ENCODE peak calls at places on chromosomes 5 and 9, in nine cellular contexts. One of them, this sample, is unnamed.

GRCh38 chr9:5791870-5792269 is 41.0 kb downstream of the ERMP1 start:
- DNase-seq in stomach: no peak
- DNase-seq in CD4-positive, alpha-beta T cell: no peak
- DNase-seq in H9: no peak
- DNase-seq in brain microvascular endothelial cell: no peak
- DNase-seq in IMR-90: no peak
- DNase-seq in epithelial cell of proximal tubule: no peak
- DNase-seq in choroid plexus epithelial cell: no peak
- DNase-seq in RWPE1: no peak
- DNase-seq in this sample: no peak

GRCh38 chr5:83586874-83587776 is 115.6 kb downstream of the VCAN start:
- DNase-seq in RWPE1: no peak
- DNase-seq in stomach: no peak
- DNase-seq in epithelial cell of proximal tubule: no peak
- DNase-seq in choroid plexus epithelial cell: peak
- DNase-seq in brain microvascular endothelial cell: no peak
- DNase-seq in H9: no peak
- DNase-seq in IMR-90: peak
- DNase-seq in CD4-positive, alpha-beta T cell: no peak
- DNase-seq in this sample: no peak

GRCh38 chr9:114906922-114907571 is 23.3 kb downstream of the TNFSF8 start:
- DNase-seq in epithelial cell of proximal tubule: no peak
- DNase-seq in stomach: no peak
- DNase-seq in IMR-90: peak
- DNase-seq in H9: peak
- DNase-seq in brain microvascular endothelial cell: no peak
- DNase-seq in RWPE1: peak
- DNase-seq in choroid plexus epithelial cell: peak
- DNase-seq in CD4-positive, alpha-beta T cell: no peak
- DNase-seq in this sample: no peak

GRCh38 chr9:73237140-73237539 is 85.5 kb downstream of the ANXA1 start:
- DNase-seq in choroid plexus epithelial cell: no peak
- DNase-seq in RWPE1: no peak
- DNase-seq in CD4-positive, alpha-beta T cell: no peak
- DNase-seq in stomach: no peak
- DNase-seq in IMR-90: no peak
- DNase-seq in H9: no peak
- DNase-seq in brain microvascular endothelial cell: no peak
- DNase-seq in epithelial cell of proximal tubule: no peak
- DNase-seq in this sample: no peak

GRCh38 chr9:112854657-112855056 is 36.0 kb downstream of the SLC46A2 start:
- DNase-seq in RWPE1: no peak
- DNase-seq in epithelial cell of proximal tubule: no peak
- DNase-seq in stomach: no peak
- DNase-seq in choroid plexus epithelial cell: no peak
- DNase-seq in IMR-90: no peak
- DNase-seq in CD4-positive, alpha-beta T cell: no peak
- DNase-seq in brain microvascular endothelial cell: no peak
- DNase-seq in H9: no peak
- DNase-seq in this sample: no peak

GRCh38 chr9:38432922-38433510 is 8.8 kb upstream of the IGFBPL1 start:
- DNase-seq in RWPE1: peak
- DNase-seq in epithelial cell of proximal tubule: no peak
- DNase-seq in H9: no peak
- DNase-seq in brain microvascular endothelial cell: no peak
- DNase-seq in CD4-positive, alpha-beta T cell: no peak
- DNase-seq in stomach: no peak
- DNase-seq in IMR-90: peak
- DNase-seq in choroid plexus epithelial cell: peak
- DNase-seq in this sample: no peak

GRCh38 chr5:54944364-54944763 is 41.0 kb downstream of the ESM1 start:
- DNase-seq in RWPE1: peak
- DNase-seq in H9: no peak
- DNase-seq in choroid plexus epithelial cell: peak
- DNase-seq in epithelial cell of proximal tubule: no peak
- DNase-seq in brain microvascular endothelial cell: peak
- DNase-seq in IMR-90: peak
- DNase-seq in stomach: no peak
- DNase-seq in CD4-positive, alpha-beta T cell: peak
- DNase-seq in this sample: no peak

GRCh38 chr9:14271078-14271673 is 42.8 kb downstream of the NFIB start:
- DNase-seq in RWPE1: peak
- DNase-seq in IMR-90: peak
- DNase-seq in choroid plexus epithelial cell: peak
- DNase-seq in stomach: peak
- DNase-seq in epithelial cell of proximal tubule: no peak
- DNase-seq in CD4-positive, alpha-beta T cell: no peak
- DNase-seq in brain microvascular endothelial cell: peak
- DNase-seq in H9: peak
- DNase-seq in this sample: no peak

GRCh38 chr9:77013186-77013931 is 6.1 kb upstream of the FOXB2 start:
- DNase-seq in stomach: no peak
- DNase-seq in choroid plexus epithelial cell: no peak
- DNase-seq in IMR-90: no peak
- DNase-seq in epithelial cell of proximal tubule: no peak
- DNase-seq in RWPE1: no peak
- DNase-seq in H9: no peak
- DNase-seq in brain microvascular endothelial cell: no peak
- DNase-seq in CD4-positive, alpha-beta T cell: no peak
- DNase-seq in this sample: no peak

GRCh38 chr9:77010527-77010926 is 8.9 kb upstream of the FOXB2 start:
- DNase-seq in epithelial cell of proximal tubule: no peak
- DNase-seq in H9: no peak
- DNase-seq in stomach: no peak
- DNase-seq in IMR-90: no peak
- DNase-seq in CD4-positive, alpha-beta T cell: no peak
- DNase-seq in brain microvascular endothelial cell: no peak
- DNase-seq in choroid plexus epithelial cell: no peak
- DNase-seq in RWPE1: no peak
- DNase-seq in this sample: no peak

GRCh38 chr9:77014597-77015263 is 4.7 kb upstream of the FOXB2 start:
- DNase-seq in RWPE1: no peak
- DNase-seq in choroid plexus epithelial cell: no peak
- DNase-seq in epithelial cell of proximal tubule: no peak
- DNase-seq in H9: peak
- DNase-seq in stomach: no peak
- DNase-seq in brain microvascular endothelial cell: no peak
- DNase-seq in IMR-90: no peak
- DNase-seq in CD4-positive, alpha-beta T cell: no peak
- DNase-seq in this sample: no peak

GRCh38 chr9:77013932-77014596 is 5.4 kb upstream of the FOXB2 start:
- DNase-seq in brain microvascular endothelial cell: no peak
- DNase-seq in RWPE1: no peak
- DNase-seq in stomach: no peak
- DNase-seq in CD4-positive, alpha-beta T cell: no peak
- DNase-seq in IMR-90: no peak
- DNase-seq in choroid plexus epithelial cell: no peak
- DNase-seq in H9: peak
- DNase-seq in epithelial cell of proximal tubule: no peak
- DNase-seq in this sample: no peak

GRCh38 chr9:77011973-77012817 is 7.3 kb upstream of the FOXB2 start:
- DNase-seq in RWPE1: no peak
- DNase-seq in choroid plexus epithelial cell: peak
- DNase-seq in brain microvascular endothelial cell: peak
- DNase-seq in epithelial cell of proximal tubule: no peak
- DNase-seq in H9: peak
- DNase-seq in stomach: peak
- DNase-seq in IMR-90: peak
- DNase-seq in CD4-positive, alpha-beta T cell: peak
- DNase-seq in this sample: no peak
- TF ChIP-seq CTCF in RWPE1: peak
- TF ChIP-seq CTCF in choroid plexus epithelial cell: peak
- TF ChIP-seq CTCF in brain microvascular endothelial cell: peak
- TF ChIP-seq CTCF in epithelial cell of proximal tubule: peak
- TF ChIP-seq CTCF in H9: peak
- TF ChIP-seq CTCF in stomach: no peak
- TF ChIP-seq CTCF in IMR-90: peak
- TF ChIP-seq CTCF in CD4-positive, alpha-beta T cell: peak
- TF ChIP-seq CTCF in this sample: peak

DNA sequence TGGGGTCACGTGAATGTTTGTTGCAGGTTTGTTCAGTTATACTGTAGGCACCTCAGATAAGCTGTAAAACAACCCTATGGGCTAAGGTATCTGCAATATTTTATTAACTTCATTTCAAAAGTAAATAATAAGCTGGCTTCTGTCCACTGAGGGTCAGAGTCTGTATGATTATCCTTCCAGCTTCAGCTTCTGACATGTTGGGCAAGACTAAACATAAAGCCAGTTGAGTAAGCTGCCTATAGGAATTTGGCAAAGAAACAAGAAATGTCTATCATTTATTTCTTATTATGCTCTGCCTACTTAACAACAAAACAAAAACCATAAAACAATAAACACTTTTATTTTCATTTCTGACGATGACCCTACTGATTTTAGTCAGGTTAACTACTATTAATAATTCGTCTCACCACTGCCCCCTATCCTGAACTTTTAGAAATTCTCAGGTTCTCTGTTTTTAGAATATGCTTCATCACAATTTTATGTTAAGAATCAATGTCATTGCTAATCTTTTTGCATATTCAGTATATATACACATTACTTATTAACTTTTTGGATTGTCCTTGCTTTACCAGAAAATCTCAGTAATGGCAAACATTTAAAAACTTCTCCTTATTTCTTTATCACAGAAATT is 413.5 kb upstream of the ADAMTSL1 start:
- DNase-seq in choroid plexus epithelial cell: no peak
- DNase-seq in stomach: no peak
- DNase-seq in CD4-positive, alpha-beta T cell: no peak
- DNase-seq in brain microvascular endothelial cell: no peak
- DNase-seq in epithelial cell of proximal tubule: no peak
- DNase-seq in RWPE1: peak
- DNase-seq in H9: no peak
- DNase-seq in IMR-90: no peak
- DNase-seq in this sample: no peak
- TF ChIP-seq CTCF in choroid plexus epithelial cell: no peak
- TF ChIP-seq CTCF in stomach: no peak
- TF ChIP-seq CTCF in CD4-positive, alpha-beta T cell: no peak
- TF ChIP-seq CTCF in brain microvascular endothelial cell: peak
- TF ChIP-seq CTCF in epithelial cell of proximal tubule: peak
- TF ChIP-seq CTCF in RWPE1: peak
- TF ChIP-seq CTCF in H9: peak
- TF ChIP-seq CTCF in IMR-90: peak
- TF ChIP-seq CTCF in this sample: peak

DNA sequence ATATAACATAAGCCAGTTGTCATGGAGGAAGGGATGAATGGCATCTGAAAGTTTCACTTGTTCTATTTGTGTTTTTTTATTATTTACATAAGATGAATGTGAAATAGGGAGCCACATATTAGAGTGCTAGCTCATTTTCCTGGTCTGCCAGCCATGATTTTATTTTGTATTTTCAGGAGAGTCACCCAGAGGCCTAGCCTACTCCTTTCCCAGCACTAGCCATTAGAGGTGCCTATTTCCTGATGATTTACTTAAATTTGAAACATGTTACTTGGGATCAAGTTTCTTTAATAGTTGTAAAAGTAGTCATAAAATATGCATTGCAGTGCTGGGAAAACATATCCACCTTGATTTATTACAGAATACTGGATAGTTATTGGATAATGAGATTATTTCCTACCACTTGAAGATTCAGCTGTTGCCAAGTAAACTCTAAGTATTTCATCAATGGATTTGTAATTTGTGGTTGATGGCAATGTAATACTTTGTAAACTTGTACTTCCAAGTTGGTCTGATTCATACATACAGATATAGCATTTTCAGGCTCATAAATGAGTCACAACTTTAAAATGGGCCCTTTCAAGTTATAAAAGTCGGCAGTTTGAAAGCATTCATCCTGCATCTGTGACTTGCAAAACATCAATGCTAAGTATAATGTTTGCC is 50.8 kb downstream of the KCNN2 start:
- DNase-seq in RWPE1: peak
- DNase-seq in epithelial cell of proximal tubule: no peak
- DNase-seq in stomach: no peak
- DNase-seq in CD4-positive, alpha-beta T cell: no peak
- DNase-seq in choroid plexus epithelial cell: peak
- DNase-seq in IMR-90: peak
- DNase-seq in brain microvascular endothelial cell: no peak
- DNase-seq in H9: no peak
- DNase-seq in this sample: no peak
- TF ChIP-seq CTCF in RWPE1: no peak
- TF ChIP-seq CTCF in epithelial cell of proximal tubule: no peak
- TF ChIP-seq CTCF in stomach: no peak
- TF ChIP-seq CTCF in CD4-positive, alpha-beta T cell: no peak
- TF ChIP-seq CTCF in choroid plexus epithelial cell: no peak
- TF ChIP-seq CTCF in IMR-90: no peak
- TF ChIP-seq CTCF in brain microvascular endothelial cell: no peak
- TF ChIP-seq CTCF in H9: no peak
- TF ChIP-seq CTCF in this sample: no peak

GRCh38 chr5:158720316-158720715 is 379.4 kb downstream of the EBF1 start:
- DNase-seq in RWPE1: no peak
- DNase-seq in H9: no peak
- DNase-seq in brain microvascular endothelial cell: no peak
- DNase-seq in epithelial cell of proximal tubule: no peak
- DNase-seq in IMR-90: no peak
- DNase-seq in choroid plexus epithelial cell: no peak
- DNase-seq in CD4-positive, alpha-beta T cell: no peak
- DNase-seq in stomach: no peak
- DNase-seq in this sample: no peak

GRCh38 chr5:158727771-158728311 is 371.9 kb downstream of the EBF1 start:
- DNase-seq in IMR-90: no peak
- DNase-seq in CD4-positive, alpha-beta T cell: no peak
- DNase-seq in stomach: no peak
- DNase-seq in epithelial cell of proximal tubule: no peak
- DNase-seq in brain microvascular endothelial cell: peak
- DNase-seq in H9: no peak
- DNase-seq in choroid plexus epithelial cell: peak
- DNase-seq in RWPE1: no peak
- DNase-seq in this sample: no peak

GRCh38 chr5:158722940-158723339 is 376.8 kb downstream of the EBF1 start:
- DNase-seq in stomach: no peak
- DNase-seq in RWPE1: no peak
- DNase-seq in IMR-90: no peak
- DNase-seq in choroid plexus epithelial cell: no peak
- DNase-seq in epithelial cell of proximal tubule: no peak
- DNase-seq in CD4-positive, alpha-beta T cell: no peak
- DNase-seq in H9: peak
- DNase-seq in brain microvascular endothelial cell: no peak
- DNase-seq in this sample: no peak

GRCh38 chr5:158727108-158727507 is 372.6 kb downstream of the EBF1 start:
- DNase-seq in brain microvascular endothelial cell: no peak
- DNase-seq in RWPE1: no peak
- DNase-seq in stomach: no peak
- DNase-seq in choroid plexus epithelial cell: peak
- DNase-seq in H9: no peak
- DNase-seq in IMR-90: no peak
- DNase-seq in CD4-positive, alpha-beta T cell: no peak
- DNase-seq in epithelial cell of proximal tubule: no peak
- DNase-seq in this sample: no peak

DNA sequence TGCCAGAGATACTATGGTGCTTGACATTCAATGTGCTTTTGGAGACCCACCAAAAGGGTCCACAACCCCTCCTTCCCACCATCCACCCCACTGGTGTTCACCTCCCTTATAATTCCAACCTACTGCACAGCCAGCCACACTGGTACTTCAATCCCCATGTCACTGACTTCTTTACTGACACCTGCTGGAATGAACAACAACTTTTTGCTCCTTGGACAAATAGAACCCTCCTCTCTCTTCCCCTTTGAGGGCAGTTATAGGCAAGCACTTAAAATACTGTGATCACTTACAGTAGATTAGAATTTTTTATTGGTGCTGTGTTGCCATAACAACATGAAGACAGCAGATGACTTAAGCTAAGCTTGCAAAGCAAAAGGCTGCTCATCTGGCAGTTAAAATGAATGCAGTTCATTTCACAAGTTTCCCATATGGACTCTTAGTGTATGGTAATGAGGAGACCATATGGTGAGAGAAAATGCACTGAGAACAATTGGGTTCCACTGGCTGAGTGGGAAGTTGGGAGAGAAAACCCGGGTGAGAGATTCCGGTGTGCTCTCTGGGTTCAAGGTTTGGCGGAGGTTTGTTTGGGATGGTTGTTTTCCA is 374.4 kb downstream of the EBF1 start:
- DNase-seq in stomach: no peak
- DNase-seq in RWPE1: no peak
- DNase-seq in CD4-positive, alpha-beta T cell: no peak
- DNase-seq in H9: no peak
- DNase-seq in brain microvascular endothelial cell: no peak
- DNase-seq in choroid plexus epithelial cell: peak
- DNase-seq in IMR-90: no peak
- DNase-seq in epithelial cell of proximal tubule: no peak
- DNase-seq in this sample: no peak
- TF ChIP-seq CTCF in stomach: no peak
- TF ChIP-seq CTCF in RWPE1: no peak
- TF ChIP-seq CTCF in CD4-positive, alpha-beta T cell: no peak
- TF ChIP-seq CTCF in H9: peak
- TF ChIP-seq CTCF in brain microvascular endothelial cell: peak
- TF ChIP-seq CTCF in choroid plexus epithelial cell: no peak
- TF ChIP-seq CTCF in IMR-90: no peak
- TF ChIP-seq CTCF in epithelial cell of proximal tubule: no peak
- TF ChIP-seq CTCF in this sample: peak

This sample was measured in D721Med.